ENCODE peak calls at places on chromosomes 1 and 21, in eight cellular contexts. X is RCC 7860; P is activated CD4-positive, alpha-beta T cell treated with anti-CD3 and anti-CD28 coated beads, Interleukin-2, amount 10 ng/mL, durations not matched to agents 7 days and 5 days; A is stimulated activated CD4-positive, alpha-beta T cell treated with anti-CD3 and anti-CD28 coated beads, Interleukin-4, amount 100 ng/mL, for 4 hours; G is M059J; M is breast epithelium; R is EH; Q is T-helper 9 cell. J is an unnamed sample.

GRCh38 chr1:97174039-97174704 is 452.6 kb downstream of the PTBP2 start:
- DNase-seq in X (no peak), P (no peak), A (no peak), G (peak), M (peak), R (peak), Q (no peak), J (no peak)

GRCh38 chr1:183315987-183316758 is 102.0 kb downstream of the NMNAT2 start:
- DNase-seq in X (no peak), P (no peak), A (no peak), G (no peak), M (no peak), R (peak), Q (no peak), J (no peak)

GRCh38 chr1:36712151-36712550 is 229.4 kb upstream of the CSF3R start:
- DNase-seq in X (no peak), P (no peak), A (no peak), G (no peak), M (no peak), R (no peak), Q (no peak), J (no peak)

GRCh38 chr1:8113257-8114220 is 87.4 kb upstream of the ERRFI1 start:
- DNase-seq in X (no peak), P (no peak), A (no peak), G (no peak), M (no peak), R (no peak), Q (no peak), J (no peak)

GRCh38 chr1:4170953-4171352 is 270.9 kb upstream of the C1orf174 start:
- DNase-seq in X (no peak), P (no peak), A (no peak), G (no peak), M (no peak), R (no peak), Q (no peak), J (no peak)

GRCh38 chr1:156452863-156453262 is 47.7 kb downstream of the MEF2D start:
- DNase-seq in X (no peak), P (no peak), A (no peak), G (no peak), M (no peak), R (no peak), Q (no peak), J (no peak)

GRCh38 chr1:185200889-185201288 is 43.9 kb downstream of the SWT1 start:
- DNase-seq in X (no peak), P (no peak), A (no peak), G (no peak), M (no peak), R (no peak), Q (no peak), J (no peak)

GRCh38 chr1:18160290-18160942 is 52.8 kb downstream of the IGSF21 start:
- DNase-seq in X (no peak), P (no peak), A (no peak), G (no peak), M (peak), R (no peak), Q (no peak), J (no peak)

GRCh38 chr1:7702365-7702764 is 68.7 kb upstream of the VAMP3 start:
- DNase-seq in X (no peak), P (no peak), A (no peak), G (no peak), M (no peak), R (peak), Q (no peak), J (no peak)

GRCh38 chr1:18239671-18240070 is 132.1 kb downstream of the IGSF21 start:
- DNase-seq in X (no peak), P (no peak), A (no peak), G (peak), M (no peak), R (no peak), Q (no peak), J (no peak)

GRCh38 chr1:199639453-199639852 is 388.1 kb upstream of the NR5A2 start:
- DNase-seq in X (no peak), P (no peak), A (no peak), G (no peak), M (no peak), R (no peak), Q (no peak), J (no peak)

GRCh38 chr1:221165331-221166161 is 286.3 kb downstream of the HLX start:
- DNase-seq in X (peak), P (no peak), A (no peak), G (no peak), M (no peak), R (no peak), Q (no peak), J (no peak)

GRCh38 chr1:12244585-12244984 is 14.8 kb downstream of the VPS13D start:
- DNase-seq in X (no peak), P (no peak), A (no peak), G (no peak), M (peak), R (no peak), Q (no peak), J (no peak)

GRCh38 chr1:56248138-56248537 is 331.2 kb downstream of the PLPP3 start:
- DNase-seq in X (no peak), P (no peak), A (no peak), G (no peak), M (no peak), R (no peak), Q (no peak), J (no peak)

GRCh38 chr1:39489567-39490239 is 1.7 kb upstream of the BMP8A start:
- DNase-seq in X (no peak), P (no peak), A (no peak), G (no peak), M (no peak), R (peak), Q (no peak), J (no peak)

GRCh38 chr1:59544615-59545014 is 247.7 kb downstream of the FGGY start:
- DNase-seq in X (no peak), P (no peak), A (no peak), G (no peak), M (no peak), R (no peak), Q (no peak), J (no peak)

GRCh38 chr1:5615076-5615475 is 377.1 kb downstream of the NPHP4 start:
- DNase-seq in X (no peak), P (no peak), A (no peak), G (no peak), M (no peak), R (no peak), Q (no peak), J (no peak)

GRCh38 chr1:109427171-109427467 is 871 bp upstream of the PSMA5 start:
- DNase-seq in X (no peak), P (no peak), A (no peak), G (peak), M (no peak), R (no peak), Q (no peak), J (peak)

GRCh38 chr1:8847990-8848389 is 30.5 kb downstream of the ENO1 start:
- DNase-seq in X (no peak), P (no peak), A (no peak), G (no peak), M (peak), R (no peak), Q (no peak), J (no peak)

GRCh38 chr1:42417191-42417590 is 36.6 kb downstream of the RIMKLA start:
- DNase-seq in X (no peak), P (no peak), A (no peak), G (no peak), M (no peak), R (no peak), Q (no peak), J (no peak)

GRCh38 chr1:29632436-29633270 is 396.3 kb downstream of the PTPRU start:
- DNase-seq in X (no peak), P (peak), A (no peak), G (no peak), M (no peak), R (no peak), Q (no peak), J (no peak)

GRCh38 chr1:223708001-223708359 is 4.4 kb upstream of the CAPN2 start:
- DNase-seq in X (no peak), P (no peak), A (no peak), G (no peak), M (peak), R (no peak), Q (no peak), J (peak)

GRCh38 chr1:160997323-160998038 is 23.5 kb downstream of the F11R start:
- DNase-seq in X (no peak), P (peak), A (peak), G (peak), M (no peak), R (peak), Q (peak), J (peak)

GRCh38 chr21:36422279-36423098 is 37.3 kb downstream of the CHAF1B start:
- DNase-seq in X (peak), P (peak), A (peak), G (peak), M (no peak), R (peak), Q (peak), J (peak)

GRCh38 chr1:189619682-189620332 is 857.9 kb downstream of the BRINP3 start:
- DNase-seq in X (peak), P (no peak), A (no peak), G (peak), M (no peak), R (no peak), Q (no peak), J (peak)

GRCh38 chr1:204448321-204448964 is 36.8 kb upstream of the PPP1R15B start:
- DNase-seq in X (peak), P (no peak), A (no peak), G (peak), M (peak), R (peak), Q (no peak), J (no peak)

GRCh38 chr1:45340816-45341215 is 576 bp upstream of the MUTYH start:
- DNase-seq in X (no peak), P (peak), A (no peak), G (peak), M (no peak), R (peak), Q (no peak), J (no peak)

GRCh38 chr1:41622859-41623732 is 138.6 kb upstream of the EDN2 start:
- DNase-seq in X (no peak), P (no peak), A (no peak), G (peak), M (peak), R (peak), Q (no peak), J (no peak)

GRCh38 chr1:150069923-150070322 is 2.3 kb downstream of the VPS45 start:
- DNase-seq in X (no peak), P (no peak), A (no peak), G (no peak), M (no peak), R (no peak), Q (no peak), J (no peak)

GRCh38 chr1:51733793-51734522 is 117.1 kb downstream of the OSBPL9 start:
- DNase-seq in X (no peak), P (no peak), A (no peak), G (peak), M (no peak), R (peak), Q (no peak), J (no peak)

GRCh38 chr1:185045793-185046441 is 559 bp downstream of the RNF2 start:
- DNase-seq in X (no peak), P (peak), A (no peak), G (peak), M (no peak), R (peak), Q (peak), J (peak)

GRCh38 chr1:114154146-114154962 is 685 bp upstream of the SYT6 start:
- DNase-seq in X (no peak), P (no peak), A (no peak), G (peak), M (no peak), R (peak), Q (no peak), J (no peak)